ENCODE peak calls at places on chromosomes 6 and 20, in eight cellular contexts. A is PC-3; O is AG10803; W is stomach; E is naive thymus-derived CD8-positive, alpha-beta T cell; T is head of caudate nucleus; M is choroid plexus epithelial cell; K is ascending aorta. U is an unnamed sample.
A peak's percentile ranks its signal among the peaks of the same experiment; 100 is the strongest.

GRCh38 chr6:152130441-152130840 is 323.0 kb downstream of the ESR1 start:
- DNase-seq in A (peak; percentile 26), O (peak; percentile 25), W (no peak), E (no peak), T (no peak), M (no peak), K (no peak), U (no peak)

GRCh38 chr6:74646461-74646860 is 559.4 kb downstream of the COL12A1 start:
- DNase-seq in A (no peak), O (no peak), W (no peak), E (no peak), T (no peak), M (no peak), K (no peak), U (no peak)

GRCh38 chr6:21053612-21054011 is 519.4 kb downstream of the CDKAL1 start:
- DNase-seq in A (peak; percentile 45), O (peak; percentile 11), W (no peak), E (no peak), T (no peak), M (peak; percentile 47), K (no peak), U (no peak)

GRCh38 chr20:19301843-19302242 is 89.4 kb downstream of the SLC24A3 start:
- DNase-seq in A (no peak), O (no peak), W (no peak), E (no peak), T (no peak), M (no peak), K (no peak), U (no peak)

GRCh38 chr6:134564705-134565104 is 246.8 kb upstream of the SGK1 start:
- DNase-seq in A (no peak), O (no peak), W (no peak), E (no peak), T (peak; percentile 87), M (no peak), K (no peak), U (peak; percentile 98)

GRCh38 chr20:32528291-32528891 is 56.7 kb downstream of the NOL4L start:
- DNase-seq in A (no peak), O (no peak), W (peak; percentile 65), E (peak; percentile 29), T (peak; percentile 40), M (no peak), K (no peak), U (no peak)

GRCh38 chr20:24987873-24988835 is 4.4 kb downstream of the APMAP start:
- DNase-seq in A (no peak), O (no peak), W (peak; percentile 13), E (no peak), T (no peak), M (no peak), K (no peak), U (no peak)

GRCh38 chr6:108944707-108945685 is 96.8 kb downstream of the ARMC2 start:
- DNase-seq in A (no peak), O (peak; percentile 96), W (no peak), E (no peak), T (no peak), M (peak; percentile 88), K (no peak), U (peak; percentile 72)

GRCh38 chr6:10695086-10695657 is 400 bp downstream of the PAK1IP1 start:
- DNase-seq in A (no peak), O (no peak), W (no peak), E (no peak), T (no peak), M (peak; percentile 9), K (no peak), U (no peak)

U was measured in Ammon's horn.